ENCODE peak calls at places on chromosomes 13 and 19, in five cellular contexts. One of them, this sample, is unnamed.

GRCh38 chr13:49220035-49220855 is at the start of gene MLNR:
- DNase-seq in left lung: peak
- DNase-seq in esophagus squamous epithelium: no peak
- DNase-seq in H9: peak
- DNase-seq in thoracic aorta: no peak
- DNase-seq in this sample: peak

GRCh38 chr13:112842343-112842856 is 126.6 kb upstream of the MCF2L start:
- DNase-seq in H9: peak
- DNase-seq in left lung: no peak
- DNase-seq in thoracic aorta: no peak
- DNase-seq in esophagus squamous epithelium: no peak
- DNase-seq in this sample: no peak

GRCh38 chr13:98471895-98472294 is 105.0 kb downstream of the STK24 start:
- DNase-seq in H9: no peak
- DNase-seq in left lung: peak
- DNase-seq in esophagus squamous epithelium: no peak
- DNase-seq in thoracic aorta: no peak
- DNase-seq in this sample: no peak

GRCh38 chr13:106104281-106104901 is 431.1 kb downstream of the EFNB2 start:
- DNase-seq in esophagus squamous epithelium: no peak
- DNase-seq in H9: no peak
- DNase-seq in left lung: no peak
- DNase-seq in thoracic aorta: no peak
- DNase-seq in this sample: no peak

GRCh38 chr13:30652746-30653145 is 35.0 kb downstream of the USPL1 start:
- DNase-seq in H9: no peak
- DNase-seq in left lung: no peak
- DNase-seq in esophagus squamous epithelium: no peak
- DNase-seq in thoracic aorta: no peak
- DNase-seq in this sample: no peak

GRCh38 chr19:36054733-36055686 is at the start of gene WDR62:
- DNase-seq in esophagus squamous epithelium: peak
- DNase-seq in thoracic aorta: peak
- DNase-seq in H9: peak
- DNase-seq in left lung: peak
- DNase-seq in this sample: peak

GRCh38 chr19:35899547-35900214 is 659 bp downstream of the NFKBID start:
- DNase-seq in left lung: peak
- DNase-seq in esophagus squamous epithelium: peak
- DNase-seq in thoracic aorta: no peak
- DNase-seq in H9: peak
- DNase-seq in this sample: peak

GRCh38 chr13:96492758-96493157 is 402.9 kb downstream of the HS6ST3 start:
- DNase-seq in esophagus squamous epithelium: no peak
- DNase-seq in left lung: no peak
- DNase-seq in thoracic aorta: no peak
- DNase-seq in H9: no peak
- DNase-seq in this sample: no peak

GRCh38 chr13:106851251-106851650 is 283.3 kb upstream of the ARGLU1 start:
- DNase-seq in H9: no peak
- DNase-seq in thoracic aorta: no peak
- DNase-seq in esophagus squamous epithelium: no peak
- DNase-seq in left lung: no peak
- DNase-seq in this sample: no peak

GRCh38 chr13:101751488-101751887 is 299.0 kb downstream of the ITGBL1 start:
- DNase-seq in left lung: no peak
- DNase-seq in H9: no peak
- DNase-seq in esophagus squamous epithelium: no peak
- DNase-seq in thoracic aorta: no peak
- DNase-seq in this sample: no peak

GRCh38 chr13:101527130-101527529 is 74.7 kb downstream of the ITGBL1 start:
- DNase-seq in thoracic aorta: no peak
- DNase-seq in esophagus squamous epithelium: no peak
- DNase-seq in H9: no peak
- DNase-seq in left lung: no peak
- DNase-seq in this sample: no peak

GRCh38 chr19:46451352-46451751 is 20.0 kb downstream of the PNMA8A start:
- DNase-seq in left lung: no peak
- DNase-seq in esophagus squamous epithelium: no peak
- DNase-seq in thoracic aorta: no peak
- DNase-seq in H9: no peak
- DNase-seq in this sample: no peak

GRCh38 chr19:42129399-42130253 is 2.6 kb downstream of the POU2F2 start:
- DNase-seq in left lung: no peak
- DNase-seq in esophagus squamous epithelium: no peak
- DNase-seq in H9: no peak
- DNase-seq in thoracic aorta: no peak
- DNase-seq in this sample: no peak

GRCh38 chr13:66899955-66900354 is 330.2 kb downstream of the PCDH9 start:
- DNase-seq in left lung: no peak
- DNase-seq in H9: no peak
- DNase-seq in thoracic aorta: no peak
- DNase-seq in esophagus squamous epithelium: no peak
- DNase-seq in this sample: no peak

GRCh38 chr13:66896933-66897332 is 333.2 kb downstream of the PCDH9 start:
- DNase-seq in thoracic aorta: no peak
- DNase-seq in left lung: no peak
- DNase-seq in H9: no peak
- DNase-seq in esophagus squamous epithelium: no peak
- DNase-seq in this sample: no peak

GRCh38 chr13:66895780-66896179 is 334.4 kb downstream of the PCDH9 start:
- DNase-seq in left lung: no peak
- DNase-seq in esophagus squamous epithelium: no peak
- DNase-seq in thoracic aorta: no peak
- DNase-seq in H9: no peak
- DNase-seq in this sample: no peak
- TF ChIP-seq CTCF in left lung: no peak
- TF ChIP-seq CTCF in esophagus squamous epithelium: no peak
- TF ChIP-seq CTCF in thoracic aorta: no peak
- TF ChIP-seq CTCF in H9: no peak
- TF ChIP-seq CTCF in this sample: no peak

GRCh38 chr19:40936755-40937154 is 54.3 kb upstream of the CYP2B6 start:
- DNase-seq in esophagus squamous epithelium: no peak
- DNase-seq in H9: no peak
- DNase-seq in left lung: no peak
- DNase-seq in thoracic aorta: no peak
- DNase-seq in this sample: no peak

GRCh38 chr19:40932008-40932959 is 50.3 kb upstream of the CYP2A7 start:
- DNase-seq in H9: no peak
- DNase-seq in esophagus squamous epithelium: no peak
- DNase-seq in left lung: no peak
- DNase-seq in thoracic aorta: no peak
- DNase-seq in this sample: no peak

GRCh38 chr19:40928859-40929258 is 46.8 kb upstream of the CYP2A7 start:
- DNase-seq in H9: no peak
- DNase-seq in left lung: no peak
- DNase-seq in thoracic aorta: no peak
- DNase-seq in esophagus squamous epithelium: no peak
- DNase-seq in this sample: no peak

GRCh38 chr19:40927567-40927966 is 45.5 kb upstream of the CYP2A7 start:
- DNase-seq in esophagus squamous epithelium: no peak
- DNase-seq in thoracic aorta: no peak
- DNase-seq in H9: no peak
- DNase-seq in left lung: no peak
- DNase-seq in this sample: no peak

DNA sequence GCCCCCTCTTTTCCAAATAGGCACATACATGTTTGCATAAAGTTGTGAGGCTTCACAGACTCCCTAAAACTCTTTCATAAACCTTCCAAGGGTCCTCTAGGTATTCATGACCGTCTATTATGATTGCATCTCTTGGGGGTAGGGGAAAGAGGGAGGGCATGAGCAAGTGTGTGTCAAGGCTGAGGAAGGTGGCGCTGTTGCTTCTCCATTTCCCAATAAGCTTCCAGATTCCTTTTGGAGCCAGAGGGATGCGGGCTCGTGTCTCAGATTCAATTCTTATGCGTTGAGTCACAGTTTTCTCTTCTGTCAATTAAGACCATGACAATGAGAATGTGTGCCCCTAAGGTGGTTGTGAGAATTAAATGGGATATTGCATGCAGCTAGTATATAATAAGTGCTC is 51.0 kb upstream of the CYP2A7 start:
- DNase-seq in esophagus squamous epithelium: no peak
- DNase-seq in H9: peak
- DNase-seq in left lung: no peak
- DNase-seq in thoracic aorta: no peak
- DNase-seq in this sample: no peak
- TF ChIP-seq CTCF in esophagus squamous epithelium: no peak
- TF ChIP-seq CTCF in H9: peak
- TF ChIP-seq CTCF in left lung: no peak
- TF ChIP-seq CTCF in thoracic aorta: no peak
- TF ChIP-seq CTCF in this sample: no peak

GRCh38 chr13:72218966-72219365 is 352.0 kb upstream of the DACH1 start:
- DNase-seq in esophagus squamous epithelium: no peak
- DNase-seq in thoracic aorta: no peak
- DNase-seq in H9: no peak
- DNase-seq in left lung: no peak
- DNase-seq in this sample: no peak

GRCh38 chr13:72217142-72217541 is 350.1 kb upstream of the DACH1 start:
- DNase-seq in H9: no peak
- DNase-seq in left lung: no peak
- DNase-seq in thoracic aorta: no peak
- DNase-seq in esophagus squamous epithelium: no peak
- DNase-seq in this sample: no peak

DNA sequence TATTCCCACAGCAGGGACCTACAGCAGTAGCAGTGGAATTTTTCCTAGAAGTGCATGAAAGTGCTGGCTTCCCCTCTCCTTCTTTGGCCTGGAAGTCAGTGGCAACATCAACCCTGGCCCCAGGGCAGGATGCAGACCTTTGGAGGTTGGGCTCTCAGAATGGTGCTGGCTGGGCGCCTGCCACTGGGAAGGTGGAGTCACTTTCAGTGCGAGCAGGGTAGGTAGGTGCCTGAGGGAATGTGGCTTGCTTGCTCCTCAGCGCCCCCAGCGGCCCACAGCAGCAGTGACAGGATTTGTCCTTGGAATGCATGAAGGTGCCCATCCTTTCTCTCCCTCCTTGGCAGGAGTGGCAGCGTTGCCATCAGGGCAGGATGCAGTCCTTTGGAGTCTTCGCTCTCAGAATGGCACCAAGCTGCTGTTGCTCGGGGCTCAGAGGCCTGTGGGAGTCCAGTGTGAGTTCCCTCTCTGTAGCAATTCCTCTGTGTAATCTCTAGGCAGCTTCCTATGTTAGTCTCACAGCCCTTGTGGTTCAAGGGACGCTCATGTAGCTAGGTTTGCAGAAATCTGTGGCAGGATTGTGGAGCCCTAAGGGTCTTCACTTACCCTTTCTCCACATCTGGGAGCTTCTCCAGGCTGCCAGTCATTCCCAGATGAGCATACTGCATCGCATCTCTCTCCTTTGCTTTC is 354.4 kb upstream of the DACH1 start:
- DNase-seq in left lung: peak
- DNase-seq in thoracic aorta: no peak
- DNase-seq in esophagus squamous epithelium: no peak
- DNase-seq in H9: peak
- DNase-seq in this sample: no peak
- TF ChIP-seq CTCF in left lung: no peak
- TF ChIP-seq CTCF in thoracic aorta: no peak
- TF ChIP-seq CTCF in esophagus squamous epithelium: peak
- TF ChIP-seq CTCF in H9: peak
- TF ChIP-seq CTCF in this sample: no peak

GRCh38 chr19:47713046-47714021 is at the start of gene EHD2:
- DNase-seq in esophagus squamous epithelium: no peak
- DNase-seq in H9: peak
- DNase-seq in thoracic aorta: no peak
- DNase-seq in left lung: peak
- DNase-seq in this sample: no peak
- TF ChIP-seq CTCF in esophagus squamous epithelium: peak
- TF ChIP-seq CTCF in H9: peak
- TF ChIP-seq CTCF in thoracic aorta: peak
- TF ChIP-seq CTCF in left lung: peak
- TF ChIP-seq CTCF in this sample: peak

DNA sequence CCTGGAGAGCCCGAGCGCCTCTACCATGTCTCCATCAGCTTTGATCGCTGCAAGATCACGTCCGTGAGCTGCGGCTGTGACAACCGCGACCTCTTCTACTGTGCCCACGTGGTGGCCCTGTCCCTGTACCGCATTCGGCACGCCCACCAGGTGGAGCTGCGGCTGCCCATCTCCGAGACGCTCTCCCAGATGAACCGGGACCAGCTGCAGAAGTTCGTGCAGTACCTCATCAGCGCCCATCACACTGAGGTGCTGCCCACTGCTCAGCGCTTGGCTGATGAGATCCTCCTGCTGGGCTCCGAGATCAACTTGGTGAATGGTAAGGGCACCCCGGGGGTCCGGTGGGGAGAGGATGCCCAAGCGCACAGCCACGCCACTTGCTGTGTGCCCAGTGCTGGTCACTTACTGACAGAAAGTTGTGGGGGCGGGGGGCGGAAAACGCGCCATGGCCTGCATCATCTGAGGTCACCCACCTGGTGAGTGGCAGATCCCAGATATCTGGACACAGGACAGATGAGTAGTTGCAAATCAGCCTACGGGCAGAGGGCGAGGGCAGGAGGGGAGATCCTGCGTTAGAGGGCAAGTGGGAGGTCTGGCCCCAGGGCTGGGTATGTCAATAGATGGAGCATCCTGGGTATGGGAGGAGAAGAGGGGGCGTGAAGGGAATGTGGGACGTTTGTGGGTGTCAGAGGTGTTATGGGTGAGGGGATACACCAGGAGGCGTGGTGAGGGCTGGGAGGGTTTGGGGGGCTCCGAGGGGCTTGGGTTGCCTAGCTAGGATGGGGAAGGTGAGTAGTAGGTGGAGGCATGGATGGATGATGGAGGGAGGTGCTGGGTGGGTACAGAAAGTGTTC is 9.8 kb downstream of the ZSWIM4 start:
- DNase-seq in thoracic aorta: no peak
- DNase-seq in esophagus squamous epithelium: no peak
- DNase-seq in H9: peak
- DNase-seq in left lung: peak
- DNase-seq in this sample: no peak
- TF ChIP-seq CTCF in thoracic aorta: peak
- TF ChIP-seq CTCF in esophagus squamous epithelium: no peak
- TF ChIP-seq CTCF in H9: peak
- TF ChIP-seq CTCF in left lung: no peak
- TF ChIP-seq CTCF in this sample: no peak

DNA sequence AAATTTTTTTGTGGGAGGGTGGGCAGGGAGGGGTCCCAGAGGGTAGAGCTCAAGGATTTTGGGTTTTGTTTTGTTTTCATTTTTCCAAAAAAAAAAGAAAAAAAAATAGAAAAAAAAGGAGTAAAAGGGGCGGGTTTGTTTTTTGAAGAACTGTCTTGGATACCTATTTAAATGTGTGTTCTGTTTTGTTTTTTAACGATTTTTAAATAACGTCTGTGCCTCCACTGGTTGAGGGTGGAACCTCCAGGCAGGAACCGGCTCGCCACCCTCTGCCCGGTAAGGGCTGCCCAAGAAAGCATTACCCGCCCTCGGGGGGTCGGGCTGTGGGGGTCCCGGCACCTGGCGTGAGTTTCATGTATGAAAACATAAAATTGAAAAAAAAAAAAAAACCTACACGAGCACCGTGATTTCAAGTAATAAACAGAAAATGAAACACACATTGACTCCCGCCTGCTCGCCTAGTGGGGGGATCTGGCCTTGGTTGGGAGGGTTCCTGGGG is 10.4 kb downstream of the MIDN start:
- DNase-seq in H9: no peak
- DNase-seq in esophagus squamous epithelium: no peak
- DNase-seq in left lung: no peak
- DNase-seq in thoracic aorta: no peak
- DNase-seq in this sample: no peak
- TF ChIP-seq CTCF in H9: no peak
- TF ChIP-seq CTCF in esophagus squamous epithelium: no peak
- TF ChIP-seq CTCF in left lung: no peak
- TF ChIP-seq CTCF in thoracic aorta: no peak
- TF ChIP-seq CTCF in this sample: no peak

GRCh38 chr19:488505-489417 is 7.5 kb upstream of the MADCAM1 start:
- DNase-seq in H9: peak
- DNase-seq in esophagus squamous epithelium: peak
- DNase-seq in thoracic aorta: peak
- DNase-seq in left lung: peak
- DNase-seq in this sample: peak
- TF ChIP-seq CTCF in H9: no peak
- TF ChIP-seq CTCF in esophagus squamous epithelium: peak
- TF ChIP-seq CTCF in thoracic aorta: no peak
- TF ChIP-seq CTCF in left lung: no peak
- TF ChIP-seq CTCF in this sample: no peak

This sample was measured in natural killer cell.